ENCODE peak calls at places on chromosomes 12 and 14, in four cellular contexts. A is endothelial cell, J is K562, M is HEK293T. G is an unnamed sample.

GRCh38 chr12:59404109-59404650 is 191.6 kb upstream of the SLC16A7 start:
- DNase-seq in M (no peak), A (no peak), J (no peak), G (no peak)

GRCh38 chr12:14113031-14113430 is 131.6 kb upstream of the GRIN2B start:
- DNase-seq in A (no peak), M (no peak), J (no peak), G (no peak)

GRCh38 chr12:105289114-105289904 is 41.2 kb upstream of the C12orf75 start:
- DNase-seq in A (no peak), J (no peak), M (no peak), G (no peak)

GRCh38 chr12:131042848-131043245 is 89.1 kb downstream of the ADGRD1 start:
- DNase-seq in J (no peak), A (no peak), M (no peak), G (no peak)

GRCh38 chr14:60164717-60165546 is at the start of gene DHRS7:
- DNase-seq in A (peak; percentile 82), M (peak; percentile 83), J (peak; percentile 56), G (peak; percentile 72)

GRCh38 chr12:62762645-62763044 is 172.3 kb downstream of the PPM1H start:
- DNase-seq in M (no peak), J (no peak), A (no peak), G (no peak)

GRCh38 chr14:75098209-75098608 is 28.6 kb downstream of the NEK9 start:
- DNase-seq in M (no peak), J (no peak), A (no peak), G (no peak)

GRCh38 chr14:22285991-22286390 is 303.0 kb downstream of the DAD1 start:
- DNase-seq in A (no peak), M (no peak), J (no peak), G (no peak)

GRCh38 chr14:69687963-69688649 is 76.7 kb downstream of the SUSD6 start:
- DNase-seq in J (no peak), A (no peak), M (no peak), G (no peak)

GRCh38 chr12:10982244-10982643 is 4.5 kb downstream of the TAS2R50 start:
- DNase-seq in J (no peak), M (no peak), A (no peak), G (no peak)

GRCh38 chr14:99441157-99441870 is 39.3 kb downstream of the SETD3 start:
- DNase-seq in J (no peak), A (peak; percentile 31), M (peak; percentile 21), G (no peak)

GRCh38 chr14:65164068-65164824 is 61.9 kb upstream of the MAX start:
- DNase-seq in A (peak; percentile 46), J (peak; percentile 35), M (peak; percentile 47), G (no peak)

G was measured in progenitor cell of endocrine pancreas.